ENCODE peak calls at places on chromosomes 6 and 20, in seven cellular contexts. E is endothelial cell of umbilical vein, S is fibroblast of lung, U is body of pancreas, T is neuronal stem cell, C is hepatocyte, Y is heart right ventricle. P is an unnamed sample.

GRCh38 chr20:13865825-13866351 is 81.1 kb downstream of the NDUFAF5 start:
- DNase-seq in E (no peak), S (peak; percentile 9), U (no peak), T (no peak), C (peak; percentile 12), Y (no peak), P (no peak)

GRCh38 chr6:30544666-30545272 is 11.5 kb downstream of the GNL1 start:
- DNase-seq in E (peak; percentile 76), S (peak; percentile 76), U (no peak), T (peak; percentile 35), C (peak; percentile 79), Y (no peak), P (no peak)

GRCh38 chr20:50519036-50519780 is 9.0 kb downstream of the PTPN1 start:
- DNase-seq in E (no peak), S (no peak), U (no peak), T (no peak), C (no peak), Y (no peak), P (no peak)

GRCh38 chr6:169738204-169738971 is 13.0 kb downstream of the DYNLT2 start:
- DNase-seq in E (no peak), S (peak; percentile 20), U (no peak), T (no peak), C (no peak), Y (no peak), P (no peak)

GRCh38 chr6:118896339-118897136 is 2.6 kb downstream of the ASF1A start:
- DNase-seq in E (peak; percentile 76), S (peak; percentile 65), U (no peak), T (no peak), C (peak; percentile 40), Y (no peak), P (no peak)

GRCh38 chr20:21357851-21358250 is 39.5 kb downstream of the NKX2-4 start:
- DNase-seq in E (peak; percentile 20), S (no peak), U (no peak), T (no peak), C (peak; percentile 5), Y (no peak), P (no peak)

GRCh38 chr6:39061588-39061987 is 13.0 kb downstream of the GLP1R start:
- DNase-seq in E (no peak), S (no peak), U (no peak), T (no peak), C (no peak), Y (no peak), P (no peak)

GRCh38 chr6:89952696-89953095 is 58.4 kb downstream of the GJA10 start:
- DNase-seq in E (no peak), S (peak; percentile 45), U (no peak), T (no peak), C (no peak), Y (no peak), P (peak; percentile 36)

GRCh38 chr20:41275181-41275793 is 42.2 kb downstream of the ZHX3 start:
- DNase-seq in E (peak; percentile 15), S (peak; percentile 66), U (peak; percentile 24), T (no peak), C (no peak), Y (no peak), P (no peak)

GRCh38 chr6:117711369-117711768 is 36.1 kb downstream of the NUS1 start:
- DNase-seq in E (no peak), S (no peak), U (no peak), T (no peak), C (no peak), Y (no peak), P (no peak)

GRCh38 chr6:111604259-111605099 is 1.2 kb downstream of the TRAF3IP2 start:
- DNase-seq in E (peak; percentile 90), S (peak; percentile 89), U (peak; percentile 52), T (no peak), C (peak; percentile 51), Y (peak; percentile 58), P (peak; percentile 57)

GRCh38 chr20:5001174-5002076 is at the start of gene SLC23A2:
- DNase-seq in E (peak; percentile 17), S (no peak), U (peak; percentile 59), T (no peak), C (peak; percentile 71), Y (peak; percentile 48), P (peak; percentile 68)

GRCh38 chr20:11853359-11853758 is 64.3 kb upstream of the BTBD3 start:
- DNase-seq in E (no peak), S (no peak), U (no peak), T (no peak), C (no peak), Y (no peak), P (no peak)

GRCh38 chr6:146582857-146583256 is 15.9 kb upstream of the ADGB start:
- DNase-seq in E (no peak), S (peak; percentile 50), U (peak; percentile 34), T (no peak), C (peak; percentile 41), Y (no peak), P (no peak)

GRCh38 chr6:4370066-4370465 is 234.7 kb upstream of the ECI2 start:
- DNase-seq in E (peak; percentile 22), S (peak; percentile 91), U (no peak), T (no peak), C (no peak), Y (no peak), P (no peak)

GRCh38 chr6:137729866-137730629 is 137.0 kb upstream of the TNFAIP3 start:
- DNase-seq in E (no peak), S (no peak), U (no peak), T (no peak), C (peak; percentile 34), Y (no peak), P (no peak)

GRCh38 chr6:118584906-118585305 is 36.8 kb downstream of the PLN start:
- DNase-seq in E (no peak), S (no peak), U (no peak), T (no peak), C (no peak), Y (no peak), P (no peak)

GRCh38 chr20:13744403-13744802 is 40.3 kb downstream of the ESF1 start:
- DNase-seq in E (peak; percentile 6), S (no peak), U (no peak), T (no peak), C (no peak), Y (no peak), P (no peak)

GRCh38 chr20:31721408-31722332 is 998 bp downstream of the BCL2L1 start:
- DNase-seq in E (peak; percentile 31), S (no peak), U (peak; percentile 41), T (no peak), C (no peak), Y (peak; percentile 40), P (peak; percentile 69)

GRCh38 chr6:152720964-152721363 is 23.3 kb downstream of the MYCT1 start:
- DNase-seq in E (peak; percentile 81), S (no peak), U (no peak), T (no peak), C (no peak), Y (no peak), P (no peak)

GRCh38 chr20:56628015-56628872 is 862 bp upstream of the TFAP2C start:
- DNase-seq in E (no peak), S (no peak), U (peak; percentile 35), T (no peak), C (peak; percentile 35), Y (peak; percentile 12), P (peak; percentile 55)

GRCh38 chr6:87756858-87757257 is 54.8 kb upstream of the AKIRIN2 start:
- DNase-seq in E (peak; percentile 26), S (peak; percentile 68), U (no peak), T (no peak), C (no peak), Y (no peak), P (peak; percentile 23)

GRCh38 chr20:20255104-20255503 is 112.8 kb upstream of the INSM1 start:
- DNase-seq in E (no peak), S (no peak), U (no peak), T (no peak), C (no peak), Y (no peak), P (no peak)

GRCh38 chr6:107075951-107076381 is 39.3 kb downstream of the BEND3 start:
- DNase-seq in E (no peak), S (peak; percentile 37), U (no peak), T (no peak), C (no peak), Y (no peak), P (no peak)

GRCh38 chr6:83615025-83615999 is 93.6 kb downstream of the SNAP91 start:
- DNase-seq in E (peak; percentile 63), S (peak; percentile 43), U (no peak), T (peak; percentile 35), C (peak; percentile 53), Y (no peak), P (peak; percentile 3)

GRCh38 chr6:125104425-125104824 is 49.1 kb upstream of the TPD52L1 start:
- DNase-seq in E (peak; percentile 22), S (peak; percentile 45), U (no peak), T (peak; percentile 48), C (no peak), Y (no peak), P (no peak)

GRCh38 chr20:63503524-63503923 is 4.6 kb upstream of the EEF1A2 start:
- DNase-seq in E (no peak), S (no peak), U (no peak), T (no peak), C (no peak), Y (no peak), P (no peak)

GRCh38 chr6:61168878-61169277 is 1117.1 kb downstream of the KHDRBS2 start:
- DNase-seq in E (no peak), S (no peak), U (no peak), T (no peak), C (no peak), Y (no peak), P (no peak)

GRCh38 chr6:88263591-88263990 is 97.4 kb upstream of the CNR1 start:
- DNase-seq in E (no peak), S (no peak), U (no peak), T (no peak), C (no peak), Y (no peak), P (no peak)

GRCh38 chr6:139148557-139149220 is 13.8 kb downstream of the HECA start:
- DNase-seq in E (no peak), S (peak; percentile 69), U (no peak), T (no peak), C (peak; percentile 36), Y (no peak), P (no peak)
- H3K4me1 ChIP-seq in E (peaks cover 6% of the 10 kb centered on the region), S (peaks cover 6% of the 10 kb centered on the region), U (peaks cover 18% of the 10 kb centered on the region), T (peaks cover 12% of the 10 kb centered on the region), C (peaks cover 52% of the 10 kb centered on the region), Y (peaks cover 90% of the 10 kb centered on the region), P (peaks cover 32% of the 10 kb centered on the region)

DNA sequence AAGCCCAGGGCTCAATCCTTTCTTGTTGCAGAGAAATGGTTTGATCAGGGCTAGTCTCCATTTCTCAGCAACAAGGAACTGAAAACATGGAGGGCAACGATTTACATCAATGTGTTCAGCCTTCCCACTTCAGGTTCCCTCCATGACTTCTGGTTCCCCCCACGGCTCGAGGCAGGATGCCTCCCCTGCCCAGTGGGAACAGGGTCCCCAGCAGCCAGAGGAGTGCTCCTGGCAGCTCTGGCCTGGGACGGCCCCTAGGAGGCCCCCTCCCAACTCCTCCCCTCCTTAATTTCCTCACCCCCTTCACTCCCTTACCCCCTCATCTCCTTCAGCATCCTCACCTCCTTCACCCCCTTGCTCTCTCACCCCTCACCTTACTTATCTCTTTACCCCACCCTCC is 283.8 kb downstream of the CDC5L start:
- DNase-seq in E (no peak), S (no peak), U (no peak), T (no peak), C (no peak), Y (no peak), P (no peak)
- H3K9me3 ChIP-seq in E (no peaks in the 10 kb centered on the region), S (no peaks in the 10 kb centered on the region), U (no peaks in the 10 kb centered on the region), T (no peaks in the 10 kb centered on the region), C (no peaks in the 10 kb centered on the region), Y (no peaks in the 10 kb centered on the region), P (no peaks in the 10 kb centered on the region)

GRCh38 chr6:15562954-15563353 is 99.9 kb downstream of the DTNBP1 start:
- DNase-seq in E (no peak), S (no peak), U (no peak), T (no peak), C (no peak), Y (no peak), P (no peak)
- H3K4me1 ChIP-seq in E (no peaks in the 10 kb centered on the region), S (no peaks in the 10 kb centered on the region), U (no peaks in the 10 kb centered on the region), T (no peaks in the 10 kb centered on the region), C (no peaks in the 10 kb centered on the region), Y (no peaks in the 10 kb centered on the region), P (no peaks in the 10 kb centered on the region)

GRCh38 chr6:155349129-155349528 is 34.8 kb upstream of the TFB1M start:
- DNase-seq in E (no peak), S (no peak), U (no peak), T (no peak), C (no peak), Y (no peak), P (no peak)
- H3K9me3 ChIP-seq in E (no peaks in the 10 kb centered on the region), S (no peaks in the 10 kb centered on the region), U (peaks cover 7% of the 10 kb centered on the region), T (peaks cover 6% of the 10 kb centered on the region), C (no peaks in the 10 kb centered on the region), Y (peaks cover 46% of the 10 kb centered on the region), P (peaks cover 9% of the 10 kb centered on the region)

P was measured in mucosa of descending colon.